ENCODE peak calls at places on chromosome 13, in four cellular contexts. A, W, S and J are unnamed samples.

GRCh38 chr13:113656015-113656588 is 1.9 kb downstream of the ATP4B start:
- DNase-seq in A (no peak), W (no peak), S (no peak), J (no peak)

GRCh38 chr13:38564751-38565150 is 122.1 kb upstream of the FREM2 start:
- DNase-seq in A (no peak), W (no peak), S (no peak), J (no peak)

GRCh38 chr13:80481589-80481988 is 140.7 kb upstream of the SPRY2 start:
- DNase-seq in A (no peak), W (no peak), S (no peak), J (no peak)

GRCh38 chr13:93218583-93218982 is 8.0 kb upstream of the GPC6 start:
- DNase-seq in A (no peak), W (no peak), S (no peak), J (no peak)

GRCh38 chr13:114064516-114065140 is 67.8 kb downstream of the RASA3 start:
- DNase-seq in A (no peak), W (no peak), S (no peak), J (peak)

GRCh38 chr13:35649162-35649561 is 172.7 kb upstream of the MAB21L1 start:
- DNase-seq in A (no peak), W (no peak), S (no peak), J (no peak)

GRCh38 chr13:20475927-20476691 is 49.5 kb downstream of the CRYL1 start:
- DNase-seq in A (no peak), W (no peak), S (no peak), J (no peak)

GRCh38 chr13:44710576-44710975 is 134.4 kb upstream of the TSC22D1 start:
- DNase-seq in A (no peak), W (peak), S (peak), J (peak)

GRCh38 chr13:101556676-101557121 is 104.2 kb downstream of the ITGBL1 start:
- DNase-seq in A (no peak), W (no peak), S (peak), J (peak)

GRCh38 chr13:109608032-109608431 is 178.4 kb downstream of the IRS2 start:
- DNase-seq in A (no peak), W (no peak), S (no peak), J (no peak)

GRCh38 chr13:41416276-41416675 is 41.1 kb upstream of the RGCC start:
- DNase-seq in A (no peak), W (no peak), S (no peak), J (no peak)

GRCh38 chr13:114112231-114112825 is 20.1 kb downstream of the RASA3 start:
- DNase-seq in A (no peak), W (no peak), S (no peak), J (no peak)

GRCh38 chr13:94178625-94179244 is 300.7 kb downstream of the DCT start:
- DNase-seq in A (peak), W (no peak), S (no peak), J (no peak)

GRCh38 chr13:20988909-20989735 is 72.3 kb downstream of the LATS2 start:
- DNase-seq in A (no peak), W (no peak), S (no peak), J (no peak)

GRCh38 chr13:100443998-100444328 is 144.6 kb downstream of the GGACT start:
- DNase-seq in A (no peak), W (no peak), S (no peak), J (no peak)

GRCh38 chr13:48334534-48335127 is 31.1 kb downstream of the RB1 start:
- DNase-seq in A (peak), W (peak), S (no peak), J (no peak)

GRCh38 chr13:113153810-113154748 is 4.4 kb upstream of the PROZ start:
- DNase-seq in A (no peak), W (peak), S (peak), J (peak)

GRCh38 chr13:111911141-111911720 is 155.7 kb upstream of the SOX1 start:
- DNase-seq in A (no peak), W (no peak), S (no peak), J (no peak)

GRCh38 chr13:46885018-46885417 is 11.8 kb downstream of the HTR2A start:
- DNase-seq in A (no peak), W (no peak), S (no peak), J (no peak)

GRCh38 chr13:30431269-30431950 is 9.1 kb downstream of the UBE2L5 start:
- DNase-seq in A (no peak), W (no peak), S (no peak), J (no peak)

GRCh38 chr13:64369121-64369520 is 2861.0 kb downstream of the PCDH9 start:
- DNase-seq in A (no peak), W (no peak), S (no peak), J (no peak)

GRCh38 chr13:46698015-46698414 is 98.9 kb downstream of the ESD start:
- DNase-seq in A (no peak), W (no peak), S (no peak), J (no peak)

GRCh38 chr13:94079876-94080275 is 399.6 kb downstream of the DCT start:
- DNase-seq in A (no peak), W (no peak), S (no peak), J (no peak)